ENCODE peak calls at places on chromosomes 1 and 21, in ten cellular contexts. K is GM23248; F is IMR-90; X is Panc1; W is endothelial cell; Y is fibroblast of villous mesenchyme; T is T-helper 2 cell; C is WTC11; Q is heart left ventricle; G is stimulated activated CD4-positive, alpha-beta T cell treated with anti-CD3 and anti-CD28 coated beads, Interleukin-15, amount 100 ng/mL, for 1 hour. J is an unnamed sample.

GRCh38 chr1:180881806-180882509 is 30.7 kb upstream of the KIAA1614 start:
- DNase-seq in K (peak), F (peak), X (peak), W (no peak), Y (peak), T (no peak), C (no peak), Q (no peak), G (no peak), J (no peak)

GRCh38 chr1:64246294-64246917 is 43.0 kb downstream of the UBE2U start:
- DNase-seq in K (peak), F (peak), X (peak), W (no peak), Y (peak), T (no peak), C (no peak), Q (no peak), G (no peak), J (no peak)

GRCh38 chr1:110673805-110674336 is 869 bp downstream of the KCNA3 start:
- DNase-seq in K (no peak), F (no peak), X (no peak), W (no peak), Y (no peak), T (peak), C (no peak), Q (no peak), G (peak), J (no peak)

GRCh38 chr1:11654571-11655262 is at the start of gene FBXO44:
- DNase-seq in K (peak), F (no peak), X (no peak), W (peak), Y (peak), T (peak), C (peak), Q (peak), G (peak), J (peak)

GRCh38 chr1:76925825-76926224 is 58.5 kb downstream of the ST6GALNAC5 start:
- DNase-seq in K (no peak), F (no peak), X (no peak), W (no peak), Y (no peak), T (no peak), C (no peak), Q (no peak), G (no peak), J (no peak)

GRCh38 chr1:19185976-19186375 is 24.1 kb downstream of the UBR4 start:
- DNase-seq in K (no peak), F (no peak), X (no peak), W (no peak), Y (no peak), T (no peak), C (no peak), Q (no peak), G (no peak), J (no peak)

GRCh38 chr21:43206231-43207042 is 37.6 kb downstream of the CRYAA start:
- DNase-seq in K (no peak), F (no peak), X (no peak), W (no peak), Y (no peak), T (no peak), C (peak), Q (no peak), G (no peak), J (no peak)

GRCh38 chr1:167795810-167796740 is 74.3 kb downstream of the MPZL1 start:
- DNase-seq in K (peak), F (no peak), X (no peak), W (peak), Y (no peak), T (no peak), C (no peak), Q (peak), G (no peak), J (no peak)

GRCh38 chr1:241964550-241965241 is 7.1 kb downstream of the BECN2 start:
- DNase-seq in K (no peak), F (peak), X (no peak), W (no peak), Y (no peak), T (no peak), C (no peak), Q (peak), G (no peak), J (no peak)

GRCh38 chr1:110196917-110197782 is 13.0 kb upstream of the KCNC4 start:
- DNase-seq in K (peak), F (peak), X (no peak), W (peak), Y (peak), T (peak), C (peak), Q (no peak), G (no peak), J (peak)

GRCh38 chr1:192524223-192524622 is 51.4 kb upstream of the RGS1 start:
- DNase-seq in K (peak), F (peak), X (no peak), W (no peak), Y (no peak), T (no peak), C (no peak), Q (no peak), G (no peak), J (no peak)

GRCh38 chr1:57860333-57860732 is 436.5 kb upstream of the DAB1 start:
- DNase-seq in K (no peak), F (no peak), X (no peak), W (no peak), Y (no peak), T (no peak), C (no peak), Q (no peak), G (no peak), J (no peak)

GRCh38 chr1:13643017-13643416 is 57.0 kb upstream of the PRDM2 start:
- DNase-seq in K (no peak), F (no peak), X (no peak), W (no peak), Y (no peak), T (no peak), C (no peak), Q (no peak), G (no peak), J (no peak)

GRCh38 chr1:171142451-171143121 is 42.5 kb upstream of the FMO2 start:
- DNase-seq in K (peak), F (peak), X (no peak), W (no peak), Y (peak), T (no peak), C (no peak), Q (peak), G (no peak), J (no peak)

GRCh38 chr1:190084552-190084951 is 393.1 kb downstream of the BRINP3 start:
- DNase-seq in K (no peak), F (no peak), X (no peak), W (no peak), Y (no peak), T (no peak), C (peak), Q (no peak), G (no peak), J (no peak)

GRCh38 chr1:30419831-30420230 is 303.6 kb downstream of the MATN1 start:
- DNase-seq in K (no peak), F (no peak), X (no peak), W (no peak), Y (no peak), T (no peak), C (no peak), Q (no peak), G (no peak), J (no peak)

GRCh38 chr1:153483776-153484175 is 23.3 kb upstream of the S100A7 start:
- DNase-seq in K (no peak), F (no peak), X (no peak), W (no peak), Y (no peak), T (no peak), C (peak), Q (no peak), G (no peak), J (no peak)

GRCh38 chr1:51731998-51732397 is 115.1 kb downstream of the OSBPL9 start:
- DNase-seq in K (no peak), F (no peak), X (no peak), W (no peak), Y (no peak), T (no peak), C (no peak), Q (no peak), G (no peak), J (no peak)

GRCh38 chr1:95039360-95040031 is 33.3 kb downstream of the ALG14 start:
- DNase-seq in K (no peak), F (peak), X (no peak), W (no peak), Y (peak), T (no peak), C (no peak), Q (no peak), G (no peak), J (no peak)

GRCh38 chr1:9438431-9439073 is 100.7 kb upstream of the SLC25A33 start:
- DNase-seq in K (peak), F (peak), X (peak), W (no peak), Y (peak), T (no peak), C (no peak), Q (peak), G (no peak), J (no peak)